ENCODE peak calls at places on chromosomes 4 and X, in six cellular contexts. I is Peyer's patch, B is ascending aorta, W is thoracic aorta, P is brain microvascular endothelial cell, D is stomach. Z is an unnamed sample.

GRCh38 chrX:34218063-34218462 is 85.9 kb upstream of the FAM47A start:
- DNase-seq in I (no peak), B (no peak), W (no peak), P (no peak), D (no peak), Z (no peak)

GRCh38 chr4:169015237-169015636 is 5.2 kb upstream of the CBR4 start:
- DNase-seq in I (no peak), B (no peak), W (no peak), P (no peak), D (peak), Z (no peak)

GRCh38 chrX:24196509-24196908 is 47.0 kb downstream of the ZFX start:
- DNase-seq in I (no peak), B (no peak), W (no peak), P (no peak), D (no peak), Z (no peak)

GRCh38 chrX:84634201-84634782 is 132.0 kb upstream of the HDX start:
- DNase-seq in I (no peak), B (no peak), W (no peak), P (no peak), D (no peak), Z (no peak)

GRCh38 chr4:7433376-7434140 is 1.2 kb downstream of the PSAPL1 start:
- DNase-seq in I (no peak), B (no peak), W (no peak), P (no peak), D (no peak), Z (no peak)

GRCh38 chr4:78667764-78668163 is 108.4 kb upstream of the BMP2K start:
- DNase-seq in I (no peak), B (no peak), W (no peak), P (no peak), D (no peak), Z (no peak)

GRCh38 chrX:137052641-137053235 is 18.9 kb upstream of the GPR101 start:
- DNase-seq in I (no peak), B (no peak), W (no peak), P (no peak), D (no peak), Z (no peak)

GRCh38 chr4:21535901-21536300 is 412.7 kb downstream of the KCNIP4 start:
- DNase-seq in I (no peak), B (no peak), W (no peak), P (no peak), D (no peak), Z (no peak)

GRCh38 chr4:156971168-156971601 is 414 bp downstream of the PDGFC start:
- DNase-seq in I (peak), B (peak), W (no peak), P (no peak), D (peak), Z (no peak)

GRCh38 chr4:153318696-153319320 is 25.7 kb upstream of the MND1 start:
- DNase-seq in I (no peak), B (no peak), W (no peak), P (peak), D (peak), Z (no peak)

GRCh38 chr4:82559735-82560120 is 2.1 kb downstream of the TMEM150C start:
- DNase-seq in I (no peak), B (no peak), W (no peak), P (no peak), D (no peak), Z (no peak)

GRCh38 chr4:74133786-74134499 is 24.0 kb upstream of the MTHFD2L start:
- DNase-seq in I (peak), B (peak), W (peak), P (peak), D (peak), Z (peak)

GRCh38 chr4:87734084-87734483 is 65.3 kb upstream of the IBSP start:
- DNase-seq in I (no peak), B (no peak), W (no peak), P (no peak), D (no peak), Z (no peak)

GRCh38 chr4:26321326-26322276 is 787 bp downstream of the RBPJ start:
- DNase-seq in I (peak), B (peak), W (no peak), P (no peak), D (no peak), Z (no peak)

GRCh38 chr4:26323807-26324206 is 3.0 kb downstream of the RBPJ start:
- DNase-seq in I (no peak), B (no peak), W (no peak), P (no peak), D (no peak), Z (peak)

GRCh38 chr4:26322349-26322748 is 1.5 kb downstream of the RBPJ start:
- DNase-seq in I (no peak), B (no peak), W (no peak), P (no peak), D (no peak), Z (no peak)

GRCh38 chr4:26326791-26327190 is 6.0 kb downstream of the RBPJ start:
- DNase-seq in I (no peak), B (no peak), W (no peak), P (peak), D (no peak), Z (peak)

GRCh38 chr4:26325191-26325590 is 4.4 kb downstream of the RBPJ start:
- DNase-seq in I (no peak), B (no peak), W (no peak), P (peak), D (no peak), Z (no peak)
- TF ChIP-seq CTCF in I (peak), B (no peak), W (no peak), P (peak), D (no peak), Z (peak)

GRCh38 chrX:12141511-12141910 is 3.2 kb downstream of the FRMPD4 start:
- DNase-seq in I (no peak), B (no peak), W (no peak), P (no peak), D (no peak), Z (no peak)
- H3K4me3 ChIP-seq in I (no peak), B (no peak), W (no peak), P (no peak), D (no peak), Z (no peak)

DNA sequence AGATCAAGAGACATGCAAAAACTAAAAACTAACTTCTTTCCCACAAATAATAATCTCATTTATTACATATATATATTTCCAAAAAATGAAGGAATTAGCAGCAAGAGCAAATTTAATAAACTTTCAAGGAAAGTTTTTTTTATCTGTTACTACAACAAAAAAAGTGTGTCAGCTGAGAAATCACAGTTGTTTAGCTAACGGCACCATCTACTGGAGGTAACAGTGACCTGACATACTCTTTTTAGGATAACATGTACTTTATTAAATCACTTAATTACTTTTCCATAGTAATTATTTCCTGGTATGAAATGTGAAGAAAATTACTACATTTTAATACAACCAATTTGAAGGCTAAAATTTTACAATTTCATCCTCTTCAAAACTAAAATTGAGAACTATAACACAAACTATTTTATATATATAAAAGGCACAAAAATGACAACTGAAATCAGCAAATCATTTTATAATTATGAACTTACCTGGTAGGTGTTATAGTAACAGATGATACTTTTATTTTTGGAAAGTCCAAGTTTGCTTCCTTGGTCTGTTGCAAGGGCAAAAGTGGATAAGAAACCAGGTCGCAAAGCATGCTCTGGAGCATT is 9.1 kb downstream of the LAMTOR3 start:
- DNase-seq in I (no peak), B (no peak), W (no peak), P (peak), D (no peak), Z (no peak)
- TF ChIP-seq CTCF in I (no peak), B (no peak), W (peak), P (peak), D (no peak), Z (peak)

DNA sequence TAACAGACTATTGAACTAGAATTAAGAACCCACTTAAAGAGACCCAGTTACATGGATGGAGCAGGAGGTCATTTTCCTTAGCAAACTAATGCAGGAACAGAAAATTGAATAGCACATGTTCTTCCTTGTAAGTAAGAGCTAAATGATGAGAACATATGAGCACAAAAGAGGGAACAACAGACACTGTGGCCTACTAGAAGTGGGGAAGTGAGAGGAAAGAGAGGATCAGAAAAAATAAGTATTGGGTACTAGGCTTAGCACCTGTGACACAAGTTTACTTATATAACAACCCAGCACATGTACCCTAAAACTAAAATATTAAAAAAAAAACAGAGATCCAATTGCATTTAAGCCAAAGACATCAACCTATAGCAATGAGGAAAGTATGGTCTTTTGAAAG is 26.2 kb downstream of the ARAP2 start:
- DNase-seq in I (no peak), B (no peak), W (no peak), P (no peak), D (no peak), Z (no peak)
- H3K4me3 ChIP-seq in I (no peak), B (no peak), W (no peak), P (no peak), D (no peak), Z (no peak)

GRCh38 chr4:112167790-112168189 is 22.5 kb downstream of the FAM241A start:
- DNase-seq in I (no peak), B (no peak), W (no peak), P (no peak), D (no peak), Z (no peak)
- TF ChIP-seq CTCF in I (no peak), B (no peak), W (no peak), P (no peak), D (no peak), Z (no peak)

DNA sequence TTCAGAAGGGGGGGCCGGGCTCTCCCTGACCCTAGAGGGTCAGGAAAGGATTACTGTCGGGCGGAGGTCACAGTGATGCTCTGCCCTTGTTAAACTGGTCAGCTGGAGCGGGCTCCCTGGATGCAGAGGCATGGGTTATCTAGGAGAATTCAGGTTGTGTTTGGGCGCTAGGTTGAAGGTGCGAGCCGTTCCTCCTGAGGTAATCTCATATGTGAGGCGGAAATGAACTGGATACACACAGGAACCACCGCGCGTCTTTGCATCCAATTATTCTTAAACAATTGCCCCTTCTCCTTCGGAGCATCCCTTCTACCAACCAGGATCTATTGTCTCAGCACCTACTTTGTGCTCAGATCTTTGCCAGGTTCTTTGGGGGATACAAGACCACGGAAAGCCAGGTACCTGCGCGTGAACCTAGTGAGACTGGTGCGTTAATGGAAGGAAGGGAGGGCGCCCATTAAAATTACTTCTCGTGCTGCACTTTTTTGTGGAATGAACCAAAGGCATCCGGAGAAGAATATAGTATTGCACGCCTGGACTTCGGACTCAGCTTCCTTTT is 28.4 kb downstream of the HAND2 start:
- DNase-seq in I (no peak), B (no peak), W (no peak), P (no peak), D (no peak), Z (no peak)
- H3K4me3 ChIP-seq in I (no peak), B (no peak), W (no peak), P (no peak), D (no peak), Z (no peak)

Z was measured in AG09309.